ENCODE peak calls at places on chromosomes 13 and 19, in eight cellular contexts. A is NB4; Z is anterior cingulate cortex; F is stimulated activated CD4-positive, alpha-beta T cell treated with anti-CD3 and anti-CD28 coated beads, Interleukin-15, amount 100 ng/mL, for 1 hour; Y is RPMI8226; N is pons; S is NCI-H345; Q is activated CD8-positive, alpha-beta memory T cell treated with anti-CD3 and anti-CD28 coated beads for 1 hour. U is an unnamed sample.

GRCh38 chr13:50389726-50390125 is 374.5 kb downstream of the KCNRG start:
- DNase-seq in A (no peak), Z (no peak), F (no peak), Y (no peak), N (no peak), S (peak), Q (no peak), U (no peak)

GRCh38 chr19:27793128-27793643 is 1419.8 kb downstream of the UQCRFS1 start:
- DNase-seq in A (peak), Z (peak), F (peak), Y (peak), N (no peak), S (peak), Q (peak), U (peak)

GRCh38 chr13:79723462-79724116 is 242.6 kb downstream of the NDFIP2 start:
- DNase-seq in A (no peak), Z (no peak), F (no peak), Y (no peak), N (peak), S (no peak), Q (no peak), U (no peak)

GRCh38 chr19:40908981-40909380 is 26.9 kb upstream of the CYP2A7 start:
- DNase-seq in A (peak), Z (no peak), F (no peak), Y (no peak), N (no peak), S (no peak), Q (peak), U (no peak)

GRCh38 chr13:85665286-85665685 is 133.9 kb downstream of the SLITRK6 start:
- DNase-seq in A (peak), Z (no peak), F (no peak), Y (no peak), N (no peak), S (no peak), Q (no peak), U (no peak)

GRCh38 chr13:86813198-86813597 is 858.0 kb upstream of the SLITRK5 start:
- DNase-seq in A (no peak), Z (no peak), F (no peak), Y (no peak), N (no peak), S (no peak), Q (no peak), U (no peak)

GRCh38 chr13:97367016-97367415 is 67.0 kb upstream of the RAP2A start:
- DNase-seq in A (peak), Z (no peak), F (no peak), Y (no peak), N (peak), S (no peak), Q (no peak), U (no peak)

GRCh38 chr13:32026619-32027018 is 5.0 kb upstream of the FRY start:
- DNase-seq in A (no peak), Z (no peak), F (no peak), Y (no peak), N (no peak), S (no peak), Q (no peak), U (no peak)